ENCODE peak calls at places on chromosomes 2 and 18, in six cellular contexts. M is GM13977, A is GM20000, R is epithelial cell of esophagus, L is RWPE1, W is WERI-Rb-1. U is an unnamed sample.

GRCh38 chr18:76358774-76359173 is 136.3 kb downstream of the ZNF516 start:
- DNase-seq in M (no peak), A (no peak), R (no peak), L (no peak), W (no peak), U (no peak)

GRCh38 chr2:8558956-8559355 is 122.9 kb upstream of the ID2 start:
- DNase-seq in M (no peak), A (no peak), R (no peak), L (no peak), W (no peak), U (no peak)

GRCh38 chr2:20015482-20016083 is 3.1 kb upstream of the MATN3 start:
- DNase-seq in M (peak; percentile 72), A (peak; percentile 74), R (peak; percentile 64), L (peak; percentile 25), W (no peak), U (peak; percentile 20)

GRCh38 chr2:238151628-238152235 is 7.0 kb upstream of the ERFE start:
- DNase-seq in M (no peak), A (no peak), R (no peak), L (no peak), W (no peak), U (no peak)

GRCh38 chr2:213834331-213834730 is 550.1 kb downstream of the SPAG16 start:
- DNase-seq in M (no peak), A (no peak), R (peak; percentile 64), L (peak; percentile 55), W (no peak), U (no peak)

GRCh38 chr2:126886201-126886905 is 12.3 kb upstream of the TEX51 start:
- DNase-seq in M (peak; percentile 83), A (peak; percentile 83), R (peak; percentile 3), L (peak; percentile 53), W (no peak), U (peak; percentile 65)

GRCh38 chr2:30930716-30931115 is 123.5 kb upstream of the CAPN13 start:
- DNase-seq in M (no peak), A (no peak), R (no peak), L (no peak), W (no peak), U (no peak)

GRCh38 chr2:112481528-112482228 is at the start of gene TTL:
- DNase-seq in M (peak; percentile 95), A (peak; percentile 97), R (peak; percentile 82), L (peak; percentile 77), W (peak; percentile 68), U (peak; percentile 44)

GRCh38 chr18:13813271-13813849 is 10.6 kb upstream of the MC5R start:
- DNase-seq in M (peak; percentile 75), A (peak; percentile 74), R (peak; percentile 70), L (peak; percentile 81), W (peak; percentile 67), U (peak; percentile 73)

GRCh38 chr2:144432921-144433320 is 87.0 kb downstream of the ZEB2 start:
- DNase-seq in M (no peak), A (no peak), R (no peak), L (no peak), W (no peak), U (no peak)

GRCh38 chr2:106193491-106193976 is 567 bp downstream of the UXS1 start:
- DNase-seq in M (peak; percentile 57), A (peak; percentile 49), R (peak; percentile 33), L (peak; percentile 41), W (peak; percentile 21), U (peak; percentile 33)

GRCh38 chr18:21682276-21683051 is 22.1 kb downstream of the ABHD3 start:
- DNase-seq in M (peak; percentile 44), A (peak; percentile 44), R (peak; percentile 77), L (peak; percentile 48), W (no peak), U (peak; percentile 33)

GRCh38 chr2:203685081-203685621 is 21.3 kb upstream of the CD28 start:
- DNase-seq in M (no peak), A (no peak), R (peak; percentile 88), L (peak; percentile 41), W (no peak), U (no peak)

GRCh38 chr2:47002031-47002430 is 86.4 kb upstream of the MCFD2 start:
- DNase-seq in M (no peak), A (no peak), R (no peak), L (no peak), W (peak; percentile 96), U (no peak)

GRCh38 chr2:19312949-19313348 is 45.5 kb downstream of the OSR1 start:
- DNase-seq in M (peak; percentile 35), A (peak; percentile 16), R (peak; percentile 39), L (peak; percentile 34), W (peak; percentile 39), U (no peak)

GRCh38 chr2:234375481-234375880 is 121.4 kb downstream of the ARL4C start:
- DNase-seq in M (no peak), A (no peak), R (peak; percentile 16), L (no peak), W (no peak), U (no peak)

GRCh38 chr2:68282814-68283812 is 30.8 kb upstream of the PPP3R1 start:
- DNase-seq in M (peak; percentile 74), A (peak; percentile 66), R (peak; percentile 65), L (peak; percentile 53), W (peak; percentile 43), U (no peak)

GRCh38 chr2:73611193-73611592 is 31.0 kb downstream of the NAT8 start:
- DNase-seq in M (peak; percentile 22), A (no peak), R (no peak), L (no peak), W (no peak), U (no peak)

GRCh38 chr18:6406075-6406909 is 8.4 kb downstream of the L3MBTL4 start:
- DNase-seq in M (no peak), A (no peak), R (peak; percentile 2), L (no peak), W (no peak), U (no peak)

GRCh38 chr2:130834091-130834922 is 2.4 kb upstream of the ARHGEF4 start:
- DNase-seq in M (no peak), A (no peak), R (peak; percentile 63), L (no peak), W (peak; percentile 56), U (no peak)

GRCh38 chr2:178202927-178203326 is 8.6 kb downstream of the OSBPL6 start:
- DNase-seq in M (no peak), A (no peak), R (no peak), L (no peak), W (peak; percentile 32), U (no peak)

GRCh38 chr18:64994370-64994769 is 756.4 kb upstream of the CDH7 start:
- DNase-seq in M (no peak), A (no peak), R (no peak), L (no peak), W (no peak), U (no peak)

GRCh38 chr2:41942278-41942677 is 105.5 kb upstream of the PKDCC start:
- DNase-seq in M (no peak), A (no peak), R (no peak), L (no peak), W (no peak), U (no peak)

DNA sequence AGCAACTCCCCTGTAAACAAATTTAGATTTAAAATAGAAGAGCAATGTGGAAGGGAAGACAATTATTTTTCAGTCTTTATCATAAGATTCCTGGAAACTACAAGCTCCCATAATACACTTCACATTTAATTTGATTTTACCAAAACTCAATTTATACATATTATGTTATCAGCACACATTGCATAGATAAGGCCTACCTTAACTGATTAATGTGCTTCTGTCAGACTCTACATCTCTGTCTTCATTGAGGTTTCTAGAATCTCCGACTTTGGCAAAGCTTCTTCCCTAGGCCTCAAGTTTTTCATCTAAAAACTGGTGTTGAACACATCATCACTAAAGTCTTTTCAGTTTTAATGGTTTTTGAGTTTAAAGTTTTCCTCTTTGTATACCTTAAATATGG is 366.1 kb downstream of the CLIP4 start:
- DNase-seq in M (no peak), A (no peak), R (no peak), L (no peak), W (no peak), U (no peak)
- TF ChIP-seq CTCF in M (no peak), A (no peak), R (no peak), L (no peak), W (no peak), U (no peak)

DNA sequence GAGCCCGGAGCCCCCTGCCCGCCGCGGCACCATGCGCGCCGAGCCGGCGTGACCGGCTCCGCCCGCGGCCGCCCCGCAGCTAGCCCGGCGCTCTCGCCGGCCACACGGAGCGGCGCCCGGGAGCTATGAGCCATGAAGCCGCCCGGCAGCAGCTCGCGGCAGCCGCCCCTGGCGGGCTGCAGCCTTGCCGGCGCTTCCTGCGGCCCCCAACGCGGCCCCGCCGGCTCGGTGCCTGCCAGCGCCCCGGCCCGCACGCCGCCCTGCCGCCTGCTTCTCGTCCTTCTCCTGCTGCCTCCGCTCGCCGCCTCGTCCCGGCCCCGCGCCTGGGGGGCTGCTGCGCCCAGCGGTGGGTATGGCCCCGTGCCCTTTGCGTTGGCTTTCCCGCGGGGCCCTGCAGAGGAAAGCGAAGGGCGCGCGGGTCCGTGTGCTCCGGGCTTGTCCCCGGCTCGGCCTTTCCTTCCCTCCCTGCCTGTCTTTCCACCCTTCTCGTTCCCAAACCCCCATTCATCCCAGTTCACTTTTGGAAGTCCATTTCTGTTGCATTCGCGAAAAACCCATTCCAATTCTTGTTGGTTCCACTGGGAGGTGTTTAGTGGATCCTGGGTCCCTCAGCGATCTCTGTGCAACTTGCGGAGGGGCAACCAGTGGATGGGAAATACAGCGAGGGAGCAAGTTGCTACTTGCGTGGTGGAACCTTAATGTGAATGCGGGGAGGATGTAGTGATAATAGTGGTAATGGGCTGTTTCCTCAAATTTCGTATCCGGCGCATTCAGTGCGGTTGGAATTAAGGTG is 599 bp downstream of the ADAM23 start:
- DNase-seq in M (peak; percentile 73), A (peak; percentile 74), R (peak; percentile 16), L (peak; percentile 36), W (peak; percentile 33), U (peak; percentile 20)
- TF ChIP-seq CTCF in M (no peak), A (no peak), R (no peak), L (peak; percentile 8), W (peak; percentile 3), U (no peak)

GRCh38 chr2:62944362-62944761 is 106.3 kb upstream of the OTX1 start:
- DNase-seq in M (no peak), A (no peak), R (no peak), L (no peak), W (no peak), U (no peak)
- TF ChIP-seq CTCF in M (no peak), A (no peak), R (no peak), L (no peak), W (no peak), U (no peak)

DNA sequence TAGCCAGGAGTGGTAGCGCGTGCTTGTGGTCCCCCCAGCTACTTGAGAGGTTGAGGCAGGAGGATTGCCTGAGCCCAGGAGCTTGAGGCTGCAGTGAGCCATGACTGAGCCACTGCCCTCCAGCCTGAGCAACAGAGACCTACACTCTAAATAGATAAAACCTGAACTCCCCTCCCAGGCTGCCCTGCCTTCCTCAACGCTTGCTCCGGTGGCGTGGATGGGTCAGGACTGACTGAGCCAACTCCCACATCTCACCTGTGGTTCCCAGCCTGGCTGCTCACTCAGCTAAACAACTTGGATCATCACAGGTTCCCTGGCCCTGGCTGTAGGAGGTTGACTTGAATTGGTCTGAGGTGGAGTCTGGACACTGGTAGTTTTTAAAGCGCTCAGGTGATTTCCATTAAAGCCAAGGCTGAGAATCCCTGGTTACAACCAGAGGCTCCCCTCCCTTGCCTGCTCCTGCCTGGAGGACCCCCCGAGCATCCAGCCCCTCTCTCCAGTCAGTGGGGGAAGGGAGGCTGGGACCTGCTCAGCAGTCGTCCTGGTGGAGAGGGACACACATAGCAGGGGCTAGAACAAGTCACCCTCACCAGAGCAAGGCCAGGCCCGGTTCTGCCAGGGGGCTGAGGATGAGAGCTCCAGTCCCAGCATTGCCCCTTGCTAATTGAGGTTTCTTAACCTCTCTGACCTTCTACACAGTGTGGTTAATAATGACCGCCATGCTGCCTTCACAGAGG is 47.0 kb upstream of the TAF1B start:
- DNase-seq in M (no peak), A (no peak), R (no peak), L (no peak), W (peak; percentile 34), U (no peak)
- TF ChIP-seq CTCF in M (no peak), A (no peak), R (peak; percentile 13), L (no peak), W (peak; percentile 52), U (no peak)